ENCODE peak calls at places on chromosomes 11 and 22, in eight cellular contexts. I is esophagus squamous epithelium; M is esophagus muscularis mucosa; P is kidney epithelial cell; O is breast epithelium; R is effector memory CD4-positive, alpha-beta T cell; L is cardiac muscle cell; H is small intestine. Y is an unnamed sample.

GRCh38 chr22:29689201-29689871 is 30.5 kb upstream of the CABP7 start:
- DNase-seq in R (no peak), P (no peak), H (no peak), I (no peak), O (no peak), L (no peak), M (no peak), Y (no peak)

GRCh38 chr11:12404461-12404860 is 27.1 kb downstream of the PARVA start:
- DNase-seq in P (no peak), O (no peak), M (peak; percentile 89), L (no peak), H (no peak), I (no peak), R (no peak), Y (no peak)

GRCh38 chr11:66081505-66081904 is 11.4 kb downstream of the PACS1 start:
- DNase-seq in R (peak; percentile 61), L (peak; percentile 33), P (no peak), H (peak; percentile 57), O (peak; percentile 91), I (no peak), M (no peak), Y (no peak)

GRCh38 chr11:134655189-134655937 is 243.3 kb upstream of the B3GAT1 start:
- DNase-seq in O (peak; percentile 9), L (no peak), P (no peak), H (no peak), M (no peak), R (no peak), I (no peak), Y (no peak)

GRCh38 chr22:41555325-41555724 is 5.5 kb upstream of the CSDC2 start:
- DNase-seq in H (no peak), P (no peak), O (no peak), M (no peak), L (peak; percentile 67), R (no peak), I (no peak), Y (no peak)

GRCh38 chr11:129657866-129658557 is 157.6 kb upstream of the TMEM45B start:
- DNase-seq in I (no peak), H (no peak), P (no peak), M (no peak), L (no peak), R (no peak), O (no peak), Y (no peak)

GRCh38 chr22:46590334-46590733 is 29.9 kb upstream of the GRAMD4 start:
- DNase-seq in M (no peak), R (no peak), O (no peak), L (no peak), H (no peak), I (no peak), P (no peak), Y (no peak)

GRCh38 chr11:57097149-57097548 is 84.6 kb upstream of the LRRC55 start:
- DNase-seq in M (no peak), O (no peak), P (no peak), R (no peak), I (no peak), H (no peak), L (no peak), Y (no peak)

GRCh38 chr11:61637287-61637686 is 42.9 kb upstream of the DAGLA start:
- DNase-seq in M (no peak), L (no peak), P (no peak), O (no peak), H (no peak), I (no peak), R (no peak), Y (no peak)

GRCh38 chr22:50503475-50504145 is 3.9 kb downstream of the LMF2 start:
- DNase-seq in O (no peak), I (no peak), P (no peak), H (no peak), L (no peak), R (no peak), M (no peak), Y (no peak)

GRCh38 chr11:70645537-70645936 is 247.2 kb downstream of the CTTN start:
- DNase-seq in P (no peak), L (no peak), I (no peak), M (no peak), R (no peak), O (no peak), H (no peak), Y (no peak)

GRCh38 chr22:22761606-22761962 is 117.2 kb downstream of the GGTLC2 start:
- DNase-seq in H (no peak), I (no peak), O (no peak), M (peak; percentile 86), P (no peak), L (no peak), R (no peak), Y (no peak)

GRCh38 chr22:27116295-27116694 is 458.9 kb downstream of the MIAT start:
- DNase-seq in R (no peak), M (no peak), P (no peak), I (no peak), O (no peak), L (no peak), H (peak; percentile 14), Y (no peak)

GRCh38 chr11:12052676-12053605 is 44.5 kb upstream of the DKK3 start:
- DNase-seq in H (no peak), I (no peak), R (no peak), L (no peak), M (no peak), P (no peak), O (no peak), Y (no peak)

GRCh38 chr11:71451596-71452353 is 1.2 kb upstream of the NADSYN1 start:
- DNase-seq in P (no peak), L (no peak), I (no peak), H (peak; percentile 44), O (no peak), R (no peak), M (no peak), Y (no peak)

GRCh38 chr11:108093128-108093904 is 28.1 kb upstream of the ACAT1 start:
- DNase-seq in L (no peak), H (no peak), P (no peak), R (no peak), O (no peak), I (no peak), M (no peak), Y (no peak)

GRCh38 chr11:62727833-62728721 is at the start of gene TTC9C:
- DNase-seq in R (peak; percentile 77), P (peak; percentile 86), L (peak; percentile 98), O (peak; percentile 90), M (peak; percentile 97), H (peak; percentile 99), I (peak; percentile 78), Y (peak; percentile 78)

GRCh38 chr11:62727007-62727832 is at the start of gene HNRNPUL2:
- DNase-seq in L (peak; percentile 100), H (peak; percentile 100), I (peak; percentile 81), M (peak; percentile 98), O (peak; percentile 96), P (peak; percentile 95), R (peak; percentile 98), Y (peak; percentile 90)

GRCh38 chr11:62737196-62737595 is 8.9 kb downstream of the TTC9C start:
- DNase-seq in P (no peak), I (no peak), L (no peak), O (no peak), R (no peak), M (no peak), H (no peak), Y (no peak)

GRCh38 chr11:62732830-62733229 is 4.5 kb downstream of the TTC9C start:
- DNase-seq in H (no peak), O (no peak), M (no peak), R (no peak), P (no peak), I (no peak), L (peak; percentile 43), Y (no peak)
- H3K36me3 ChIP-seq in H (peaks cover 7% of the 10 kb centered on the region), O (no peaks in the 10 kb centered on the region), M (peaks cover 46% of the 10 kb centered on the region), R (peaks cover 13% of the 10 kb centered on the region), P (peaks cover 1% of the 10 kb centered on the region), I (no peaks in the 10 kb centered on the region), L (peaks cover 17% of the 10 kb centered on the region), Y (peaks cover 22% of the 10 kb centered on the region)

GRCh38 chr11:90288207-90288821 is 65.5 kb upstream of the CHORDC1 start:
- DNase-seq in O (no peak), M (no peak), R (no peak), H (no peak), P (no peak), I (no peak), L (peak; percentile 9), Y (no peak)

GRCh38 chr11:90294526-90294925 is 71.7 kb upstream of the CHORDC1 start:
- DNase-seq in L (no peak), R (no peak), P (no peak), O (no peak), I (no peak), H (no peak), M (no peak), Y (no peak)

GRCh38 chr11:90294091-90294490 is 71.2 kb upstream of the CHORDC1 start:
- DNase-seq in R (no peak), I (no peak), P (no peak), H (no peak), O (no peak), M (no peak), L (no peak), Y (no peak)
- H3K36me3 ChIP-seq in R (no peaks in the 10 kb centered on the region), I (no peaks in the 10 kb centered on the region), P (no peaks in the 10 kb centered on the region), H (no peaks in the 10 kb centered on the region), O (no peaks in the 10 kb centered on the region), M (no peaks in the 10 kb centered on the region), L (no peaks in the 10 kb centered on the region), Y (no peaks in the 10 kb centered on the region)

GRCh38 chr11:20081336-20081735 is 78.9 kb downstream of the DBX1 start:
- DNase-seq in P (no peak), M (no peak), I (no peak), O (no peak), L (no peak), R (no peak), H (no peak), Y (no peak)
- H3K36me3 ChIP-seq in P (no peaks in the 10 kb centered on the region), M (peaks cover 91% of the 10 kb centered on the region), I (no peaks in the 10 kb centered on the region), O (no peaks in the 10 kb centered on the region), L (peaks cover 99% of the 10 kb centered on the region), R (no peaks in the 10 kb centered on the region), H (peaks cover 8% of the 10 kb centered on the region), Y (peaks cover 85% of the 10 kb centered on the region)

GRCh38 chr11:13695886-13696285 is 27.4 kb downstream of the FAR1 start:
- DNase-seq in H (no peak), R (no peak), O (no peak), L (no peak), I (no peak), M (no peak), P (no peak), Y (no peak)

GRCh38 chr11:13699870-13700269 is 31.4 kb downstream of the FAR1 start:
- DNase-seq in O (no peak), L (no peak), M (no peak), I (no peak), H (no peak), R (no peak), P (no peak), Y (no peak)

GRCh38 chr11:13698147-13698546 is 29.7 kb downstream of the FAR1 start:
- DNase-seq in M (no peak), R (no peak), I (no peak), O (no peak), H (peak; percentile 27), L (no peak), P (no peak), Y (no peak)

GRCh38 chr11:13699041-13699440 is 30.6 kb downstream of the FAR1 start:
- DNase-seq in O (no peak), P (no peak), I (no peak), M (no peak), L (no peak), H (peak; percentile 25), R (no peak), Y (no peak)

DNA sequence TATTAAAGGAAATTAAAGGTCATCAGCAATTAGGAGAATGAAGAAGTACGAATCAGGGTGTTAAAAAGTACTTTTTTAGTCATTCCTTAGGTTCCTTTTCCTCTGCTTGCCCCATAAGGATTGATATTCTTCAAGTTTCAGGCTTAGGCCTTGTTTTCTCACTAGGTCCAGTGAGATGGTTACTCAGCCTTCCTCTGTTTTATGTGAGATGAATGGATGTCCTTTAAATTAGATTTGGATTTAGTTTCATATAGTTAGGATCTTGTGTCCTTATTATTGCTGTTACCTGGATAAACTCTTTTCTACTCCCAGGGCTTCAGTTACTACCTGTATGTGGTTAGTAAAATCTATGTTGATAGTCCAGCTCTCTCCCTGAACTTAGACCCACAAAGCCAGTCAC is 29.2 kb downstream of the FAR1 start:
- DNase-seq in H (no peak), M (no peak), L (no peak), R (no peak), I (no peak), O (no peak), P (no peak), Y (no peak)
- H3K36me3 ChIP-seq in H (peaks cover 5% of the 10 kb centered on the region), M (peaks cover 11% of the 10 kb centered on the region), L (peaks cover 3% of the 10 kb centered on the region), R (peaks cover 3% of the 10 kb centered on the region), I (no peaks in the 10 kb centered on the region), O (no peaks in the 10 kb centered on the region), P (no peaks in the 10 kb centered on the region), Y (peaks cover 10% of the 10 kb centered on the region)